ENCODE peak calls at places on chromosome 3, in four cellular contexts. F, K, Z and M are unnamed samples.
A peak's percentile ranks its signal among the peaks of the same experiment; 100 is the strongest.

GRCh38 chr3:13167829-13168228 is 94.6 kb upstream of the IQSEC1 start:
- DNase-seq in F (no peak), K (no peak), Z (no peak), M (no peak)

GRCh38 chr3:127909646-127910045 is 5.4 kb upstream of the KBTBD12 start:
- DNase-seq in F (no peak), Z (no peak), K (no peak), M (no peak)

GRCh38 chr3:168693870-168694269 is 598.1 kb upstream of the GOLIM4 start:
- DNase-seq in F (no peak), K (no peak), Z (no peak), M (no peak)

GRCh38 chr3:19866751-19867347 is 67.2 kb downstream of the EFHB start:
- DNase-seq in F (peak; percentile 79), Z (no peak), K (peak; percentile 61), M (no peak)

GRCh38 chr3:63864008-63864871 is 573 bp downstream of the ATXN7 start:
- DNase-seq in K (peak; percentile 13), F (peak; percentile 76), Z (no peak), M (no peak)

GRCh38 chr3:150105886-150106612 is 135.4 kb upstream of the PFN2 start:
- DNase-seq in F (no peak), K (no peak), Z (no peak), M (no peak)

GRCh38 chr3:62371735-62372591 is 1.4 kb downstream of the FEZF2 start:
- DNase-seq in F (no peak), K (no peak), Z (no peak), M (no peak)

GRCh38 chr3:11047500-11047899 is 55.0 kb downstream of the SLC6A1 start:
- DNase-seq in F (no peak), K (no peak), Z (no peak), M (no peak)

GRCh38 chr3:170471149-170471548 is 52.5 kb downstream of the CLDN11 start:
- DNase-seq in K (no peak), F (no peak), Z (no peak), M (peak; percentile 21)

GRCh38 chr3:138474163-138474562 is 39.7 kb downstream of the ESYT3 start:
- DNase-seq in K (no peak), F (no peak), Z (no peak), M (no peak)

GRCh38 chr3:58164916-58165821 is 45.6 kb downstream of the DNASE1L3 start:
- DNase-seq in F (no peak), K (peak; percentile 55), Z (no peak), M (no peak)

GRCh38 chr3:12454808-12455121 is 29.5 kb upstream of the TSEN2 start:
- DNase-seq in Z (no peak), F (no peak), K (no peak), M (no peak)

GRCh38 chr3:11718582-11719405 is 75.1 kb upstream of the VGLL4 start:
- DNase-seq in F (peak; percentile 67), Z (peak; percentile 38), K (peak; percentile 58), M (no peak)

GRCh38 chr3:106239195-106239697 is 370.4 kb upstream of the CBLB start:
- DNase-seq in F (no peak), K (no peak), Z (no peak), M (no peak)

GRCh38 chr3:63814300-63814699 is 4.8 kb upstream of the C3orf49 start:
- DNase-seq in F (peak; percentile 10), Z (no peak), K (no peak), M (no peak)

GRCh38 chr3:50299929-50300680 is 900 bp upstream of the HYAL3 start:
- DNase-seq in Z (no peak), F (no peak), K (no peak), M (no peak)

GRCh38 chr3:189937302-189938255 is 183.1 kb downstream of the P3H2 start:
- DNase-seq in F (no peak), K (peak; percentile 88), Z (no peak), M (peak; percentile 57)

GRCh38 chr3:49054344-49054862 is 25.2 kb upstream of the IMPDH2 start:
- DNase-seq in F (no peak), Z (no peak), K (no peak), M (no peak)

GRCh38 chr3:115710799-115711198 is 87.5 kb downstream of the GAP43 start:
- DNase-seq in F (no peak), K (no peak), Z (no peak), M (no peak)

GRCh38 chr3:182118081-182118480 is 406.4 kb downstream of the SOX2 start:
- DNase-seq in K (no peak), Z (no peak), F (no peak), M (no peak)

GRCh38 chr3:129654126-129654525 is 47.6 kb upstream of the PLXND1 start:
- DNase-seq in Z (no peak), F (no peak), K (no peak), M (no peak)

GRCh38 chr3:189071452-189071851 is 100.3 kb upstream of the TPRG1 start:
- DNase-seq in Z (no peak), K (no peak), F (no peak), M (no peak)

GRCh38 chr3:128794067-128794768 is 68.2 kb downstream of the RAB7A start:
- DNase-seq in K (peak; percentile 10), F (peak; percentile 16), Z (no peak), M (peak; percentile 23)

GRCh38 chr3:128895843-128896365 is 16.5 kb downstream of the ACAD9 start:
- DNase-seq in K (no peak), F (no peak), Z (no peak), M (no peak)

GRCh38 chr3:102123590-102124190 is 274.4 kb downstream of the NFKBIZ start:
- DNase-seq in F (no peak), K (no peak), Z (no peak), M (no peak)

GRCh38 chr3:102125197-102125993 is 276.1 kb downstream of the NFKBIZ start:
- DNase-seq in Z (no peak), F (no peak), K (no peak), M (no peak)

GRCh38 chr3:102122527-102122926 is 273.2 kb downstream of the NFKBIZ start:
- DNase-seq in Z (no peak), F (no peak), K (no peak), M (no peak)

GRCh38 chr3:102124301-102125158 is 275.2 kb downstream of the NFKBIZ start:
- DNase-seq in Z (no peak), K (no peak), F (no peak), M (no peak)

GRCh38 chr3:102125994-102126368 is 276.7 kb downstream of the NFKBIZ start:
- DNase-seq in Z (no peak), K (no peak), F (no peak), M (no peak)
- H3K27ac ChIP-seq in Z (peak overlapping the region; percentile 51), K (no peak overlapping the region), F (no peak overlapping the region), M (no peak overlapping the region)

GRCh38 chr3:124032881-124033359 is 41.0 kb upstream of the ROPN1 start:
- DNase-seq in F (peak; percentile 94), Z (peak; percentile 60), K (peak; percentile 78), M (peak; percentile 26)
- H3K27ac ChIP-seq in F (peak overlapping the region; percentile 90), Z (peak overlapping the region; percentile 88), K (peak overlapping the region; percentile 88), M (no peak overlapping the region)

GRCh38 chr3:42739401-42740158 is 33.5 kb downstream of the CCDC13 start:
- DNase-seq in Z (no peak), K (no peak), F (no peak), M (no peak)
- H3K27ac ChIP-seq in Z (peak overlapping the region; percentile 82), K (no peak overlapping the region), F (no peak overlapping the region), M (no peak overlapping the region)

GRCh38 chr3:51445544-51446280 is 54.1 kb downstream of the DCAF1 start:
- DNase-seq in F (no peak), Z (no peak), K (no peak), M (no peak)
- H3K27ac ChIP-seq in F (no peak overlapping the region), Z (no peak overlapping the region), K (no peak overlapping the region), M (no peak overlapping the region)